ENCODE peak calls at places on chromosomes 5 and 9, in six cellular contexts. S, G, K, O, V and Y are unnamed samples. For H3K4me1 and H3K9me3, the result is how much of the 10 kb centered on the place peaks cover.

GRCh38 chr9:84379740-84380139 is 39.2 kb upstream of the SLC28A3 start:
- DNase-seq in S (no peak), G (no peak), K (no peak), O (no peak), V (peak), Y (no peak)

GRCh38 chr9:121674952-121675351 is 23.5 kb downstream of the DAB2IP start:
- DNase-seq in S (no peak), G (peak), K (no peak), O (no peak), V (peak), Y (peak)

GRCh38 chr9:131298341-131298740 is 8.8 kb downstream of the PLPP7 start:
- DNase-seq in S (no peak), G (no peak), K (no peak), O (no peak), V (no peak), Y (no peak)

GRCh38 chr9:32728181-32728580 is 55.2 kb upstream of the TMEM215 start:
- DNase-seq in S (no peak), G (no peak), K (no peak), O (no peak), V (no peak), Y (no peak)

GRCh38 chr5:10666531-10667305 is 94.3 kb downstream of the DAP start:
- DNase-seq in S (no peak), G (no peak), K (no peak), O (no peak), V (no peak), Y (no peak)

GRCh38 chr5:54329731-54330709 is 19.6 kb upstream of the ARL15 start:
- DNase-seq in S (no peak), G (peak), K (peak), O (no peak), V (peak), Y (no peak)

GRCh38 chr5:76944638-76945037 is 8.2 kb upstream of the CRHBP start:
- DNase-seq in S (no peak), G (no peak), K (no peak), O (no peak), V (peak), Y (no peak)

GRCh38 chr9:96136992-96137665 is 164.8 kb downstream of the HSD17B3 start:
- DNase-seq in S (no peak), G (no peak), K (peak), O (no peak), V (peak), Y (peak)

GRCh38 chr9:37971691-37972090 is 67.8 kb upstream of the SLC25A51 start:
- DNase-seq in S (no peak), G (peak), K (no peak), O (no peak), V (no peak), Y (no peak)

GRCh38 chr5:154857091-154857533 is 1.3 kb upstream of the CNOT8 start:
- DNase-seq in S (no peak), G (no peak), K (peak), O (no peak), V (no peak), Y (no peak)

GRCh38 chr9:19470567-19470966 is 61.8 kb downstream of the ACER2 start:
- DNase-seq in S (no peak), G (no peak), K (no peak), O (no peak), V (peak), Y (peak)

GRCh38 chr5:37938086-37938852 is 98.4 kb upstream of the GDNF start:
- DNase-seq in S (no peak), G (peak), K (no peak), O (no peak), V (no peak), Y (no peak)

GRCh38 chr5:39501403-39501802 is 76.6 kb upstream of the DAB2 start:
- DNase-seq in S (no peak), G (no peak), K (no peak), O (no peak), V (peak), Y (no peak)

GRCh38 chr5:98781964-98782363 is 8.5 kb downstream of the RGMB start:
- DNase-seq in S (no peak), G (no peak), K (no peak), O (no peak), V (no peak), Y (no peak)

GRCh38 chr5:16773990-16774389 is 157.2 kb upstream of the RETREG1 start:
- DNase-seq in S (no peak), G (no peak), K (no peak), O (no peak), V (peak), Y (no peak)

GRCh38 chr9:6049798-6050197 is 34.4 kb upstream of the RANBP6 start:
- DNase-seq in S (no peak), G (peak), K (peak), O (peak), V (no peak), Y (peak)

GRCh38 chr5:38752622-38753021 is 93.2 kb upstream of the OSMR start:
- DNase-seq in S (no peak), G (no peak), K (no peak), O (no peak), V (no peak), Y (no peak)

GRCh38 chr5:86143837-86144236 is 473.9 kb upstream of the COX7C start:
- DNase-seq in S (no peak), G (no peak), K (no peak), O (no peak), V (peak), Y (no peak)

GRCh38 chr5:68646142-68646541 is 430.6 kb downstream of the PIK3R1 start:
- DNase-seq in S (no peak), G (no peak), K (peak), O (no peak), V (peak), Y (no peak)

GRCh38 chr9:125701351-125701750 is 5.7 kb downstream of the MAPKAP1 start:
- DNase-seq in S (no peak), G (peak), K (no peak), O (no peak), V (peak), Y (peak)

GRCh38 chr5:58491216-58491892 is at the start of gene GAPT:
- DNase-seq in S (no peak), G (no peak), K (no peak), O (no peak), V (no peak), Y (no peak)

GRCh38 chr5:135535820-135536801 is at the start of gene NEUROG1:
- DNase-seq in S (no peak), G (no peak), K (no peak), O (no peak), V (no peak), Y (peak)

GRCh38 chr9:6014668-6015270 is 655 bp downstream of the RANBP6 start:
- DNase-seq in S (no peak), G (peak), K (peak), O (peak), V (peak), Y (no peak)

GRCh38 chr5:53364098-53364497 is 116.3 kb upstream of the FST start:
- DNase-seq in S (no peak), G (no peak), K (no peak), O (no peak), V (peak), Y (no peak)

GRCh38 chr9:114397848-114398605 is 10.2 kb upstream of the AKNA start:
- DNase-seq in S (peak), G (peak), K (peak), O (peak), V (peak), Y (peak)

GRCh38 chr5:83567741-83568530 is 96.4 kb downstream of the VCAN start:
- DNase-seq in S (no peak), G (peak), K (no peak), O (no peak), V (peak), Y (no peak)

GRCh38 chr9:133449760-133450159 is 10.0 kb upstream of the CACFD1 start:
- DNase-seq in S (no peak), G (peak), K (peak), O (peak), V (peak), Y (peak)

GRCh38 chr5:167743685-167744084 is 547.8 kb upstream of the WWC1 start:
- DNase-seq in S (no peak), G (peak), K (no peak), O (no peak), V (peak), Y (no peak)

GRCh38 chr5:103473725-103474124 is 88.9 kb downstream of the NUDT12 start:
- DNase-seq in S (no peak), G (no peak), K (no peak), O (no peak), V (no peak), Y (no peak)

GRCh38 chr5:80714570-80715298 is 60.0 kb upstream of the DHFR start:
- DNase-seq in S (no peak), G (no peak), K (peak), O (no peak), V (no peak), Y (no peak)

GRCh38 chr5:55868846-55869245 is 17.7 kb downstream of the IL31RA start:
- DNase-seq in S (no peak), G (peak), K (no peak), O (peak), V (peak), Y (no peak)

GRCh38 chr5:109654455-109654854 is 35.3 kb upstream of the MAN2A1 start:
- DNase-seq in S (no peak), G (peak), K (no peak), O (no peak), V (peak), Y (no peak)

GRCh38 chr5:151034422-151035379 is 14.3 kb downstream of the GPX3 start:
- DNase-seq in S (no peak), G (peak), K (no peak), O (no peak), V (no peak), Y (no peak)

GRCh38 chr5:127306036-127306435 is 15.4 kb downstream of the MEGF10 start:
- DNase-seq in S (no peak), G (no peak), K (no peak), O (no peak), V (no peak), Y (no peak)

GRCh38 chr5:127311349-127311748 is 20.8 kb downstream of the MEGF10 start:
- DNase-seq in S (no peak), G (no peak), K (no peak), O (no peak), V (no peak), Y (no peak)

GRCh38 chr5:127306647-127307046 is 16.1 kb downstream of the MEGF10 start:
- DNase-seq in S (no peak), G (no peak), K (no peak), O (no peak), V (peak), Y (no peak)

GRCh38 chr5:127305486-127305885 is 14.9 kb downstream of the MEGF10 start:
- DNase-seq in S (no peak), G (no peak), K (no peak), O (no peak), V (no peak), Y (no peak)

DNA sequence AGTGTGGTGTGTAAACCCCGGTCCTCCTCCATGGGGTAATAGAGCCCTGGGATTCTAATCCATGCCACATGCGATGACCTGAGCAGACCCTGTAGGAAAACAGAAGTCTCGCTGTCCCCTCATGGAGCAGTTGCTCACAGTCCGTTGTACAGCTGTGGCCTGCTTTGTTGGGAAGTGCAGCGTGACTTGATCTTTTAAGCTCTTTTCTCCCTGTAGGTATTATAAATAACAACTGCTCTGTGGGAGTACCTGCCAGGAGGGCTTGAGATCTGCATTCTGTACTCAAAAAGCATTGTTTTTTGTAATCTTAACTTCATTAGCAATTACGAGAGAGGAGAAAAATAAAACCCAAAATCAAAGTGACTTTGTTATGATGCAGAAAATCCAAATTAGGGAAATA is 17.3 kb downstream of the MEGF10 start:
- DNase-seq in S (no peak), G (no peak), K (no peak), O (no peak), V (no peak), Y (no peak)
- H3K27ac ChIP-seq in S (no peak), G (no peak), K (no peak), O (no peak), V (no peak), Y (no peak)

GRCh38 chr5:149002053-149002452 is 60.8 kb downstream of the SH3TC2 start:
- DNase-seq in S (no peak), G (peak), K (no peak), O (peak), V (peak), Y (peak)
- H3K4me1 ChIP-seq in S (under half), G (under half), K (under half), O (under half), V (under half), Y (under half)

GRCh38 chr5:45725537-45725936 is 29.4 kb upstream of the HCN1 start:
- DNase-seq in S (no peak), G (no peak), K (no peak), O (no peak), V (no peak), Y (no peak)
- H3K9me3 ChIP-seq in S (under half), G (under half), K (under half), O (under half), V (under half), Y (under half)

DNA sequence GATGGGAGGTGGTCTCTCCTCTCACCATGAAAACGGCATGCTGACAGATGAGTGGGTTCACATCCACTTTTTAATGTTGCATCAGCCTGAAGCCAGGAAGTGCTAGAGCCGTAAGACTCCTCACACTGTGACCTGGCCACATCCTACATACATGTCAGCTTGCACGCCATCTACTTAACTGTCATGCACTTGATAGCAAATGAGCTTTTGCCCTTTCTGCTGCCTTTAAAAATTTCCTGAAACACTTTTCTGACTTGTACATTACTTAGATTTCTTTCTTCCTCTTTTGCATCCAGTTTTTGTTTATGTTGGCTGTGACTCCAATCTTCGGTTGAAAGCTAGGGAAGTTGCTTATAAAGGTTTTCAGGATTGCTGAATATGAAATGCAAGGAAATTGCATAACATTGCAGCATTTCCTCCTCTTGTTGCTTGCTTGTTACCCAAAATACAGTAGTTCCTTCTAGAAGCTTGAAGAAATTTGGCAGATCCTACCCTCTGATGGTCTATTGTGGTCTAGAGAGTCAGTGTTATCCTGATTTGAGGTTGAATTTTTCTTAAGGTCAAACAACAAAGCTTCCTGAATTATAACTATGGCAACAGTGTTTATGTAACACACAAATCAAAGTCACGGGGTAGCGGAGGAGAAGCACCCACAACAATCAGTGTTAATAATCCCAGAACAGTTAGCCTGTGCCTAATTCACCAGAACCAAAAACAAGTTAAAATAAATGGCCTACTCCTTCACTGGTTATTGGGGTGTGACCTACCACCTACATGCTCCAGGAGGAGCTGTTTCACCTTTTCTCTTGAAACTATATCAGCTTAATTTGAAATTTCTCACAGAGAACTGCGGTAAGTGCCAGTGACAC is 232.5 kb downstream of the ARHGAP26 start:
- DNase-seq in S (peak), G (peak), K (peak), O (no peak), V (peak), Y (peak)
- H3K27ac ChIP-seq in S (peak), G (peak), K (peak), O (no peak), V (peak), Y (no peak)

DNA sequence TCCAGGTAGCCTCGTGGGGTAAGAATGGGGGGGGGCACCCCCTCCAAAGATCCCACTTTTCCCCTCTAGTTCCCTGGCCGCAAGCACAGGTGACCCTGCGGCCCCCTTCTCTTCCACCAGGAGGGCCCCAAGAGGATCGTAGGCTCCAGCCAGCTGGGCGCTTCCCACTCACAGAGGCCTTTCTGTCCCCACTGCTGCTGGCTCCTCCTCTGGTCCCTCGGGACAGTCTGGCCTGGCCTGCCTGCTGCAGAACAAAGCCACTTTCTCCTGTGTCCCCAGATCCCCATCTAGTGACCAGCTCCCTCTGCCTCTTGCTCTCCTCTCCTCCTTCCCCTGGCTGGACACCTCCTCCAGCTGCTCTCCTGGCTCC is 534 bp upstream of the SAPCD2 start:
- DNase-seq in S (no peak), G (no peak), K (no peak), O (no peak), V (no peak), Y (no peak)
- H3K4me1 ChIP-seq in S (under half), G (under half), K (under half), O (under half), V (under half), Y (under half)